ENCODE peak calls at places on chromosome 5, in six cellular contexts. J, B, X, U, E and T are unnamed samples.

GRCh38 chr5:167699434-167699833 is 592.0 kb upstream of the WWC1 start:
- DNase-seq in X (no peak), B (peak; percentile 96), E (peak; percentile 97), U (no peak), J (peak; percentile 99), T (no peak)

GRCh38 chr5:32505718-32506117 is 61.2 kb upstream of the ZFR start:
- DNase-seq in B (no peak), J (no peak), E (no peak), X (no peak), U (no peak), T (peak; percentile 33)

GRCh38 chr5:154653764-154654483 is 101.3 kb upstream of the LARP1 start:
- DNase-seq in B (no peak), E (no peak), U (no peak), X (no peak), J (no peak), T (no peak)

GRCh38 chr5:36396640-36397039 is 94.9 kb upstream of the RANBP3L start:
- DNase-seq in X (no peak), U (no peak), J (no peak), B (no peak), E (no peak), T (peak; percentile 21)

GRCh38 chr5:125276121-125276520 is 529.7 kb upstream of the ZNF608 start:
- DNase-seq in X (no peak), U (no peak), B (no peak), E (no peak), J (no peak), T (no peak)

GRCh38 chr5:151509231-151509630 is 61.8 kb downstream of the SLC36A1 start:
- DNase-seq in U (no peak), E (no peak), B (no peak), X (no peak), J (no peak), T (no peak)

GRCh38 chr5:1728846-1729245 is 70.8 kb downstream of the MRPL36 start:
- DNase-seq in E (no peak), X (no peak), B (no peak), J (no peak), U (no peak), T (no peak)

GRCh38 chr5:78506296-78507049 is 142.1 kb downstream of the LHFPL2 start:
- DNase-seq in U (no peak), B (no peak), E (no peak), J (no peak), X (no peak), T (no peak)

GRCh38 chr5:39639618-39640078 is 214.9 kb upstream of the DAB2 start:
- DNase-seq in E (peak; percentile 18), U (no peak), B (no peak), X (no peak), J (peak; percentile 83), T (no peak)

GRCh38 chr5:161410640-161411039 is 135.9 kb downstream of the GABRB2 start:
- DNase-seq in J (no peak), X (no peak), E (no peak), U (no peak), B (no peak), T (no peak)

GRCh38 chr5:109247943-109248342 is 161.8 kb downstream of the PJA2 start:
- DNase-seq in U (no peak), B (no peak), E (no peak), J (no peak), X (no peak), T (no peak)

GRCh38 chr5:81971086-81971693 is 633 bp upstream of the ATG10 start:
- DNase-seq in J (no peak), X (no peak), E (peak; percentile 13), U (no peak), B (no peak), T (no peak)

GRCh38 chr5:149578896-149579295 is 2.4 kb upstream of the ARHGEF37 start:
- DNase-seq in E (no peak), B (no peak), X (no peak), U (no peak), J (no peak), T (no peak)

GRCh38 chr5:100584889-100585288 is 49.7 kb downstream of the FAM174A start:
- DNase-seq in U (no peak), E (no peak), J (no peak), B (no peak), X (no peak), T (no peak)

GRCh38 chr5:81045389-81045807 is 85.2 kb downstream of the RASGRF2 start:
- DNase-seq in X (no peak), E (no peak), J (no peak), B (no peak), U (no peak), T (no peak)

GRCh38 chr5:44997506-44997905 is 188.8 kb downstream of the MRPS30 start:
- DNase-seq in B (no peak), U (no peak), X (no peak), E (no peak), J (no peak), T (no peak)

GRCh38 chr5:77272206-77272605 is 61.7 kb downstream of the PDE8B start:
- DNase-seq in X (no peak), J (no peak), B (no peak), U (no peak), E (no peak), T (no peak)

GRCh38 chr5:54868511-54869483 is 116.6 kb downstream of the ESM1 start:
- DNase-seq in U (no peak), J (no peak), E (no peak), B (no peak), X (no peak), T (no peak)

GRCh38 chr5:37709020-37709419 is 130.8 kb downstream of the GDNF start:
- DNase-seq in J (no peak), X (no peak), U (no peak), E (no peak), B (no peak), T (no peak)

GRCh38 chr5:77231470-77232138 is 21.1 kb downstream of the PDE8B start:
- DNase-seq in U (no peak), B (no peak), X (no peak), J (no peak), E (no peak), T (no peak)

GRCh38 chr5:161546463-161547301 is at the start of gene GABRB2:
- DNase-seq in B (no peak), U (no peak), J (no peak), E (peak; percentile 25), X (peak; percentile 29), T (no peak)

GRCh38 chr5:72937517-72938061 is 18.3 kb upstream of the FCHO2 start:
- DNase-seq in U (no peak), J (no peak), X (no peak), E (no peak), B (no peak), T (no peak)

GRCh38 chr5:31703757-31704156 is 64.8 kb downstream of the PDZD2 start:
- DNase-seq in E (no peak), B (no peak), J (no peak), X (no peak), U (no peak), T (no peak)

GRCh38 chr5:161975350-161975749 is 92.2 kb upstream of the GABRG2 start:
- DNase-seq in U (no peak), B (no peak), E (no peak), J (no peak), X (no peak), T (no peak)

DNA sequence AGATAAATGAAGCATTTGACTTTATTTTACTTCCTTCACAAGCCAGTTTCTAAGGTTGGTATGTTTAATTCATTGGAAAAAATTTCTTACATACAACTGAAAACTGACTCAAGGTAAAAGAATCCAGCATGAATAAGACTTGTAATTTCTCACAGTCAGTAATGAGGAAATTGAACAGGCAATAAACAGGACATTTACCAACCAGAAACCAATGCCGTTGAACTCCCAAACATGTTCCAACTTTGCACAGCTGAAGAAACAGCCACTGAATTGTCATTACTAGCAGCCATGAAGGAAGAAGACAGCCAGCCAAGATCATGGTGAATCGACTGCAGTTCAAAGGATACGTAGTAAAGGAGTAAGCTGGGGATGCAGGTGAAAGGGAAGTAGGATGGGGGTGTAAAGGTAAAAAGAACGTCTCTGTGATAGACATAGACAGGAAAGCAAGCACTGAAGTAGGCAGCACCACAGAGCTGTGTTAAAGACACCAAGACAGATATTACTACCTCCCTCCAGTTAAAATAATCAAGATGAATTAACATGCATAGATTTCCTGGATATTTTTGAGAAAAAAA is 21.3 kb upstream of the SLC12A2 start:
- DNase-seq in X (no peak), U (no peak), E (no peak), B (no peak), J (no peak), T (no peak)
- H3K27ac ChIP-seq in X (no peak overlapping the region), U (no peak overlapping the region), E (no peak overlapping the region), B (peak overlapping the region; percentile 11), J (no peak overlapping the region), T (no peak overlapping the region)

DNA sequence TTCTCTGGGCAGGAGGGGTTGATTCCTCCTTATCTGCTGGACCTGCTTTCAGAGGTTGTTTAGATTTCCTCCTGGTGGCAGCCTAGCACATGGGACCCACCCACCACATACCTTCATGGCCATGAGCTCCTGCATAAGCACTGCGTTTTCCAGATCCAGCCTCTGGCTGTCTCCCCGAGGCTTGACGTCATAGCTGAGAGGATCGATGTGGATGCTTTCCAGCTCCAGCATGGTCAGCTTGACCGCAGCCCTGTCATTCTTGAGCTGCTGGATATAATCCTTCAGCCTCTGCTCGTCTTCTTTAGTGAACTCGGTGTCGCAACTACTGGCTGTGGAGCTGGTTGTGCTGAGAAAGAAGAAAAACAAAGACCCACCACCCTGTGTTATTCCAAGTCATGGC is 77.0 kb downstream of the DCP2 start:
- DNase-seq in J (no peak), X (peak; percentile 66), E (no peak), U (no peak), B (no peak), T (peak; percentile 85)
- TF ChIP-seq CTCF in J (no peak), X (no peak), E (no peak), U (no peak), B (no peak), T (no peak)

DNA sequence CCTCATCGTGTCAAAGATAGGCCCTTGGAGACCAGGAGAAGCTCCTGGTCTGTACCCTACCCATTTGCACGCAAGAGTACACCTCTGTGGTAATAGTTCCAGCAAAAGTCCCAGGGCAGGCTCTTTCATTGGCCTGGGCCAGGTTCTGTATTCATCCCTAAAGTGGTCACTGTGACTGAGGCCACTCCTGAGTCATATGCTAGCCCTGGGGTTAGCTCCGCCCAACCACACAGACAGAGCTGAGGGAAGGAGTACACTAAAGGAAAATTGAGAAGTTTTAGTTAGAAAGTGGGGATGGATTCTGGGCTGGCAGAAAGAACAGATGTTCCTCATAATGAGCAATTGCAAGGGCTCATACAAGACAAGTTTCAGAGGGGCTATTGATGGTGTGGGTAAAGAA is 206.7 kb downstream of the ARHGAP26 start:
- DNase-seq in X (no peak), E (no peak), J (no peak), B (no peak), U (no peak), T (no peak)
- H3K27ac ChIP-seq in X (no peak overlapping the region), E (no peak overlapping the region), J (no peak overlapping the region), B (no peak overlapping the region), U (no peak overlapping the region), T (no peak overlapping the region)

DNA sequence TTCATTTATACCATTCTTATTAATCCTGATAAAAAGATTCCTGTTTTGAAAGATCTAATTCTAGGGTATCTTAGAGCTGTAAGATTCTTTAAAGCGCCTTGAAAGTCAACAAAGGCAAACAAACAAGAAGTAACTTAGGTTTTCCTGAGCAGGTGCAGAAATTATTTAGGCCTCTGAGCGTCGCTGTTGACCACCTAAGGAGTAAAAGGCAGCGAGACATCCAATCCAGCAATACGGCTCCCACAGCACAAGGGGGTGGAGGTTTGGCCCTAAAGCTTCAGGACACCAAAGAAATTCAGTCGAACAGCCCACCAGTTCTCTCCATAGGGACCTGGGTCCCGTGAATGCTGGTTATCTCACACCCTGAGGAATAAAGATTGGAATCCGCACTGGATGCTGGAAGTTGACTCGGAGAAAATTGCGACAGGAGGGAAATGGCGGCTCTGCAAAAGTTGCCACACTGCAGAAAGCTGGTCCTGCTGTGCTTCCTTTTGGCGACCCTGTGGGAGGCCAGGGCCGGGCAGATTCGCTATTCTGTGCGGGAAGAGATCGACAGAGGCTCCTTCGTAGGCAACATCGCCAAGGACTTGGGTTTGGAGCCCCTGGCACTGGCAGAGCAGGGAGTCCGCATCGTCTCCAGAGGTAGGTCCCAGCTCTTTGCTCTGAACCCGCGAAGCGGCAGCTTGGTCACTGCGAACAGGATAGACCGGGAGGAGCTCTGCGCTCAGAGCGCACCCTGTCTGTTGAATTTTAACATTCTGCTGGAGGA is at the start of gene PCDHGA2:
- DNase-seq in B (no peak), J (peak; percentile 33), E (peak; percentile 74), U (no peak), X (peak; percentile 43), T (no peak)
- TF ChIP-seq CTCF in B (peak; percentile 57), J (peak; percentile 54), E (peak; percentile 35), U (peak; percentile 49), X (peak; percentile 9), T (peak; percentile 35)